ENCODE peak calls at places on chromosomes 2 and 18, in six cellular contexts. Y is keratinocyte, R is GM23248, P is neural progenitor cell, A is hepatocyte, J is SK-N-SH. F is an unnamed sample.

GRCh38 chr18:62024983-62025382 is 132.2 kb upstream of the RNF152 start:
- DNase-seq in Y (no peak), R (no peak), P (no peak), A (no peak), J (no peak), F (no peak)

GRCh38 chr2:91477731-91478672 is 2786.5 kb downstream of the RPIA start:
- DNase-seq in Y (no peak), R (peak; percentile 46), P (peak; percentile 12), A (peak; percentile 46), J (peak; percentile 73), F (peak; percentile 57)

GRCh38 chr2:229270551-229271410 is at the start of gene PID1:
- DNase-seq in Y (no peak), R (peak; percentile 78), P (peak; percentile 88), A (peak; percentile 86), J (peak; percentile 85), F (peak; percentile 55)

GRCh38 chr2:17166506-17166905 is 351.7 kb downstream of the RAD51AP2 start:
- DNase-seq in Y (no peak), R (peak; percentile 37), P (no peak), A (peak; percentile 6), J (no peak), F (no peak)

GRCh38 chr2:216942016-216942415 is 82.2 kb upstream of the TNP1 start:
- DNase-seq in Y (no peak), R (no peak), P (no peak), A (no peak), J (no peak), F (no peak)

GRCh38 chr2:42303252-42303651 is 57.8 kb downstream of the COX7A2L start:
- DNase-seq in Y (no peak), R (no peak), P (no peak), A (no peak), J (no peak), F (no peak)

GRCh38 chr18:26477828-26478466 is 70.4 kb downstream of the KCTD1 start:
- DNase-seq in Y (no peak), R (no peak), P (no peak), A (no peak), J (no peak), F (no peak)

GRCh38 chr2:207073791-207074678 is 91.7 kb downstream of the KLF7 start:
- DNase-seq in Y (no peak), R (peak; percentile 20), P (no peak), A (no peak), J (no peak), F (no peak)

GRCh38 chr2:80815259-80815658 is 510.7 kb upstream of the LRRTM1 start:
- DNase-seq in Y (no peak), R (no peak), P (no peak), A (no peak), J (no peak), F (no peak)

GRCh38 chr2:234324151-234324550 is 172.7 kb downstream of the ARL4C start:
- DNase-seq in Y (no peak), R (no peak), P (no peak), A (no peak), J (no peak), F (no peak)

GRCh38 chr18:28834889-28835288 is 658.0 kb upstream of the CDH2 start:
- DNase-seq in Y (no peak), R (peak; percentile 86), P (no peak), A (no peak), J (no peak), F (no peak)

GRCh38 chr2:197200056-197200455 is 110.5 kb downstream of the ANKRD44 start:
- DNase-seq in Y (no peak), R (no peak), P (no peak), A (no peak), J (no peak), F (no peak)

GRCh38 chr18:22856870-22857269 is 76.3 kb upstream of the RBBP8 start:
- DNase-seq in Y (peak; percentile 85), R (no peak), P (peak; percentile 18), A (no peak), J (no peak), F (no peak)

GRCh38 chr2:138777996-138778395 is 2.2 kb downstream of the NXPH2 start:
- DNase-seq in Y (no peak), R (no peak), P (peak; percentile 87), A (peak; percentile 37), J (no peak), F (peak; percentile 76)

GRCh38 chr2:160522951-160523700 is 29.5 kb upstream of the RBMS1 start:
- DNase-seq in Y (no peak), R (peak; percentile 83), P (no peak), A (no peak), J (no peak), F (no peak)

GRCh38 chr2:3585239-3586109 is 9.4 kb upstream of the COLEC11 start:
- DNase-seq in Y (no peak), R (no peak), P (no peak), A (peak; percentile 60), J (peak; percentile 82), F (no peak)

GRCh38 chr18:77081387-77081773 is 51.2 kb downstream of the MBP start:
- DNase-seq in Y (no peak), R (peak; percentile 55), P (no peak), A (no peak), J (no peak), F (no peak)

GRCh38 chr2:210086292-210086691 is 83.9 kb downstream of the RPE start:
- DNase-seq in Y (no peak), R (peak; percentile 57), P (no peak), A (no peak), J (no peak), F (no peak)

GRCh38 chr2:48471048-48471474 is 58.9 kb upstream of the STON1 start:
- DNase-seq in Y (peak; percentile 11), R (peak; percentile 57), P (peak; percentile 75), A (peak; percentile 82), J (peak; percentile 24), F (peak; percentile 62)

GRCh38 chr2:30778611-30779010 is 28.6 kb downstream of the CAPN13 start:
- DNase-seq in Y (no peak), R (no peak), P (no peak), A (no peak), J (no peak), F (no peak)

GRCh38 chr18:55515946-55516710 is 71.9 kb downstream of the TCF4 start:
- DNase-seq in Y (no peak), R (peak; percentile 63), P (no peak), A (no peak), J (no peak), F (no peak)
- H3K4me1 ChIP-seq in Y (peaks cover 4% of the 10 kb centered on the region), R (peaks cover 27% of the 10 kb centered on the region), P (peaks cover 6% of the 10 kb centered on the region), A (no peaks in the 10 kb centered on the region), J (peaks cover 11% of the 10 kb centered on the region), F (no peaks in the 10 kb centered on the region)

GRCh38 chr2:85956647-85957039 is 67.9 kb upstream of the ST3GAL5 start:
- DNase-seq in Y (no peak), R (no peak), P (no peak), A (no peak), J (no peak), F (no peak)

GRCh38 chr2:85952196-85952734 is 63.5 kb upstream of the ST3GAL5 start:
- DNase-seq in Y (no peak), R (no peak), P (no peak), A (peak; percentile 54), J (no peak), F (no peak)

GRCh38 chr2:85954918-85955420 is 66.2 kb upstream of the ST3GAL5 start:
- DNase-seq in Y (no peak), R (no peak), P (no peak), A (peak; percentile 43), J (no peak), F (no peak)

GRCh38 chr2:85953476-85953875 is 64.7 kb upstream of the ST3GAL5 start:
- DNase-seq in Y (no peak), R (peak; percentile 35), P (no peak), A (no peak), J (no peak), F (no peak)

GRCh38 chr2:85954192-85954900 is 65.6 kb upstream of the ST3GAL5 start:
- DNase-seq in Y (no peak), R (no peak), P (no peak), A (no peak), J (no peak), F (no peak)
- H2AFZ ChIP-seq in Y (no peak overlapping the region), R (no peak overlapping the region), P (no peak overlapping the region), A (no peak overlapping the region), J (no peak overlapping the region), F (no peak overlapping the region)

GRCh38 chr2:36559221-36559942 is 38.6 kb downstream of the FEZ2 start:
- DNase-seq in Y (no peak), R (no peak), P (no peak), A (no peak), J (no peak), F (no peak)
- H3K4me1 ChIP-seq in Y (peaks cover 35% of the 10 kb centered on the region), R (peaks cover 95% of the 10 kb centered on the region), P (no peaks in the 10 kb centered on the region), A (peaks cover 11% of the 10 kb centered on the region), J (peaks cover 3% of the 10 kb centered on the region), F (peaks cover 1% of the 10 kb centered on the region)

GRCh38 chr2:128624956-128625355 is 306.3 kb upstream of the HS6ST1 start:
- DNase-seq in Y (no peak), R (no peak), P (no peak), A (no peak), J (no peak), F (no peak)
- H2AFZ ChIP-seq in Y (no peak overlapping the region), R (no peak overlapping the region), P (no peak overlapping the region), A (no peak overlapping the region), J (no peak overlapping the region), F (no peak overlapping the region)

DNA sequence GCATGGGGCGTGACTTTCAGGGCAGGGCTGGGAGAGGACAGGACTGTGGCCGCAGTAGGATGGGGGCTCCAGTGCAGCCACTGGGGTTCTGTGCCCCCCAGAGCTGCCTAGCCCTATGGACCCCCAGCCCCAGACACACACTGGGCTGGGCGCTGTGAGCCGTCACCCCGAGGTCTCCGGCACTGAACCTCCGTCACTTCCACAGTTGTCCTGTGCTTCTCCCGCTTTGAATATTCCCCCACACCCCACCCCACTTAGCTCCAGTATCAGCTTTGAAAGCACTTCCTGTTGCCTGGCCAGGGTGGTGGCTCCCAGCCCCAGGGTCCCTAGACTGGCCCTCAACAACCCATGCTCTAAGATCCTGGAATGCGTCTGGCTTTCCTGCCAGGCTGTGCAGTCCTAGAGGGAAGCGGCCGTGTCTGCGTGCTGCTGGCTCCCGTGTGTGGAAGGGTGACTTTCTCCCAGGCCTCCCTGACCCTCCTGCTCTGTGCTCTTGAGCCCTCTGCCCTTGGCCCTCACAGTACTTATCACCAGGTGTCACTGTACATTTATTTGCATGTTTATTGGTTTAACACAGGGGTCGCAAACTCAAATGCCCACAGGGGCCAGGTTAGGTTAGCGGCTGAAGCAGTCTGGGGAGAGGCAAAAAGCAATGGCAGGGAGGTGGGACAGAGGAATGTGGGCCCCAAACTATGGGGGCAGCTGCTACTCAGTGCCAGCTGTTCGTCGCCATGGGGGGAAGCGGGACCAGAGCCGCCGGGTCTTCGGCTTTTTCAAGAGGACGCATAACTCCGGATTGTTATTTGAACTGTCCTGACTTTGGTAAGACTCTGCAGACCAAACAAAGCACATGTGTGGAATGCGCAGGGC is 9.9 kb downstream of the OBSL1 start:
- DNase-seq in Y (no peak), R (no peak), P (no peak), A (no peak), J (peak; percentile 51), F (no peak)
- H3K4me1 ChIP-seq in Y (no peaks in the 10 kb centered on the region), R (peaks cover 11% of the 10 kb centered on the region), P (no peaks in the 10 kb centered on the region), A (no peaks in the 10 kb centered on the region), J (peaks cover 10% of the 10 kb centered on the region), F (no peaks in the 10 kb centered on the region)

GRCh38 chr2:8593239-8593638 is 88.6 kb upstream of the ID2 start:
- DNase-seq in Y (no peak), R (no peak), P (no peak), A (no peak), J (no peak), F (no peak)
- H2AFZ ChIP-seq in Y (no peak overlapping the region), R (no peak overlapping the region), P (no peak overlapping the region), A (no peak overlapping the region), J (no peak overlapping the region), F (no peak overlapping the region)